ENCODE peak calls at places on chromosomes 5 and 9, in eight cellular contexts. A is right atrium auricular region, W is MM.1S, C is endothelial cell of umbilical vein, U is memory B cell, V is GM23248, R is mesendoderm, H is fibroblast of lung. M is an unnamed sample.

GRCh38 chr9:117974108-117974507 is 269.9 kb downstream of the TLR4 start:
- DNase-seq in W (peak), R (no peak), A (no peak), V (no peak), U (no peak), H (no peak), C (no peak), M (no peak)

GRCh38 chr9:98192503-98193335 is at the start of gene CORO2A:
- DNase-seq in W (peak), C (peak), H (peak), V (peak), A (no peak), U (peak), R (peak), M (peak)

GRCh38 chr5:101035425-101035824 is 132.3 kb upstream of the ST8SIA4 start:
- DNase-seq in A (no peak), R (no peak), W (no peak), V (no peak), H (no peak), U (no peak), C (no peak), M (no peak)

GRCh38 chr9:1083325-1083913 is 33.3 kb downstream of the DMRT2 start:
- DNase-seq in C (no peak), V (peak), U (no peak), R (peak), A (no peak), H (no peak), W (no peak), M (no peak)

GRCh38 chr9:34047864-34048729 is 590 bp downstream of the UBAP2 start:
- DNase-seq in C (no peak), U (no peak), W (peak), V (peak), A (peak), H (peak), R (peak), M (peak)

GRCh38 chr5:96302174-96302738 is 130.8 kb downstream of the PCSK1 start:
- DNase-seq in U (no peak), W (no peak), H (no peak), C (no peak), A (no peak), R (peak), V (no peak), M (no peak)

GRCh38 chr9:93562157-93562556 is 14.2 kb upstream of the PHF2 start:
- DNase-seq in A (no peak), V (no peak), R (no peak), H (no peak), U (no peak), W (no peak), C (no peak), M (peak)

GRCh38 chr5:113161806-113162205 is 185.2 kb downstream of the DCP2 start:
- DNase-seq in W (no peak), V (no peak), A (no peak), R (no peak), C (no peak), H (no peak), U (no peak), M (no peak)

GRCh38 chr9:110257971-110258370 is 1.7 kb upstream of the TXN start:
- DNase-seq in H (no peak), W (no peak), R (no peak), A (no peak), V (no peak), U (no peak), C (no peak), M (peak)

GRCh38 chr5:155147222-155147621 is 133.7 kb downstream of the KIF4B start:
- DNase-seq in U (no peak), W (no peak), A (no peak), R (no peak), C (peak), V (peak), H (no peak), M (peak)

GRCh38 chr9:98316445-98317133 is 61.1 kb upstream of the TBC1D2 start:
- DNase-seq in R (peak), C (no peak), W (no peak), V (peak), H (no peak), A (no peak), U (no peak), M (peak)

GRCh38 chr9:38059233-38059936 is 9.6 kb downstream of the SHB start:
- DNase-seq in R (no peak), V (peak), U (no peak), W (no peak), H (peak), C (peak), A (no peak), M (no peak)

GRCh38 chr5:88388476-88389170 is 120.0 kb upstream of the TMEM161B start:
- DNase-seq in V (no peak), U (no peak), R (peak), C (no peak), H (no peak), A (no peak), W (no peak), M (no peak)

GRCh38 chr5:173916233-173916632 is 28.1 kb downstream of the CPEB4 start:
- DNase-seq in A (no peak), W (peak), V (no peak), H (no peak), R (peak), C (no peak), U (no peak), M (peak)

M was measured in osteoblast.